ENCODE peak calls at places on chromosome 5, in seven cellular contexts. J, H, Y, L, O, X and Q are unnamed samples.

GRCh38 chr5:23139338-23140171 is 286.4 kb upstream of the CDH12 start:
- DNase-seq in J (no peak), H (no peak), Y (no peak), L (no peak), O (no peak), X (no peak), Q (no peak)

GRCh38 chr5:76325326-76325725 is 77.8 kb upstream of the IQGAP2 start:
- DNase-seq in J (peak), H (no peak), Y (no peak), L (no peak), O (no peak), X (no peak), Q (no peak)

GRCh38 chr5:92371889-92372235 is 988.7 kb upstream of the ARRDC3 start:
- DNase-seq in J (no peak), H (no peak), Y (peak), L (peak), O (no peak), X (no peak), Q (no peak)

GRCh38 chr5:31757813-31758212 is 118.9 kb downstream of the PDZD2 start:
- DNase-seq in J (no peak), H (no peak), Y (no peak), L (no peak), O (no peak), X (no peak), Q (no peak)

GRCh38 chr5:134524219-134524825 is 1.1 kb upstream of the JADE2 start:
- DNase-seq in J (peak), H (peak), Y (peak), L (peak), O (peak), X (peak), Q (peak)

GRCh38 chr5:57346336-57346735 is 136.3 kb downstream of the ACTBL2 start:
- DNase-seq in J (no peak), H (no peak), Y (no peak), L (no peak), O (no peak), X (no peak), Q (no peak)

GRCh38 chr5:36535390-36535789 is 71.0 kb upstream of the SLC1A3 start:
- DNase-seq in J (peak), H (no peak), Y (no peak), L (no peak), O (no peak), X (no peak), Q (no peak)

GRCh38 chr5:179231309-179231708 is 114.0 kb downstream of the ADAMTS2 start:
- DNase-seq in J (no peak), H (no peak), Y (no peak), L (no peak), O (no peak), X (no peak), Q (no peak)

GRCh38 chr5:178326054-178326715 is 93.6 kb upstream of the PHYKPL start:
- DNase-seq in J (no peak), H (no peak), Y (no peak), L (no peak), O (no peak), X (no peak), Q (no peak)

GRCh38 chr5:57174128-57174849 is 430 bp downstream of the GPBP1 start:
- DNase-seq in J (peak), H (peak), Y (peak), L (peak), O (no peak), X (peak), Q (peak)

GRCh38 chr5:14254686-14255085 is 111.5 kb downstream of the TRIO start:
- DNase-seq in J (no peak), H (no peak), Y (no peak), L (no peak), O (no peak), X (no peak), Q (no peak)

GRCh38 chr5:107330903-107331302 is 339.8 kb downstream of the EFNA5 start:
- DNase-seq in J (no peak), H (no peak), Y (no peak), L (no peak), O (no peak), X (no peak), Q (no peak)

GRCh38 chr5:149125386-149125891 is 15.9 kb upstream of the ABLIM3 start:
- DNase-seq in J (peak), H (no peak), Y (no peak), L (peak), O (no peak), X (no peak), Q (no peak)

GRCh38 chr5:112647428-112647827 is 90.3 kb upstream of the APC start:
- DNase-seq in J (peak), H (no peak), Y (no peak), L (no peak), O (no peak), X (no peak), Q (no peak)

GRCh38 chr5:88662801-88663360 is 220.1 kb downstream of the MEF2C start:
- DNase-seq in J (no peak), H (no peak), Y (no peak), L (no peak), O (no peak), X (no peak), Q (no peak)

GRCh38 chr5:35041251-35041650 is 6.5 kb downstream of the AGXT2 start:
- DNase-seq in J (no peak), H (no peak), Y (no peak), L (no peak), O (no peak), X (no peak), Q (no peak)

GRCh38 chr5:89241186-89241585 is 358.2 kb upstream of the MEF2C start:
- DNase-seq in J (no peak), H (no peak), Y (no peak), L (no peak), O (no peak), X (no peak), Q (no peak)

GRCh38 chr5:53067641-53068040 is 41.9 kb downstream of the MOCS2 start:
- DNase-seq in J (no peak), H (no peak), Y (peak), L (no peak), O (no peak), X (no peak), Q (no peak)

GRCh38 chr5:119304439-119304838 is 51.4 kb upstream of the TNFAIP8 start:
- DNase-seq in J (no peak), H (no peak), Y (no peak), L (no peak), O (no peak), X (no peak), Q (no peak)

GRCh38 chr5:150751096-150751891 is 7.5 kb downstream of the DCTN4 start:
- DNase-seq in J (no peak), H (no peak), Y (no peak), L (no peak), O (no peak), X (no peak), Q (no peak)